ENCODE peak calls at places on chromosomes 5 and 9, in seven cellular contexts. N, I, O, U, J, D and G are unnamed samples.

GRCh38 chr5:89536020-89536419 is 653.0 kb upstream of the MEF2C start:
- DNase-seq in N (no peak), I (no peak), O (no peak), U (no peak), J (no peak), D (no peak), G (no peak)

GRCh38 chr5:14497276-14497675 is 84.3 kb upstream of the OTULINL start:
- DNase-seq in N (no peak), I (no peak), O (no peak), U (no peak), J (no peak), D (no peak), G (no peak)

GRCh38 chr9:20722221-20722620 is 38.2 kb downstream of the FOCAD start:
- DNase-seq in N (no peak), I (no peak), O (no peak), U (no peak), J (no peak), D (no peak), G (no peak)

GRCh38 chr9:121736147-121736721 is 84.8 kb downstream of the DAB2IP start:
- DNase-seq in N (peak), I (peak), O (no peak), U (no peak), J (peak), D (no peak), G (no peak)

GRCh38 chr9:68690088-68690487 is 15.0 kb upstream of the PIP5K1B start:
- DNase-seq in N (peak), I (no peak), O (no peak), U (no peak), J (peak), D (no peak), G (no peak)

GRCh38 chr9:126702501-126703329 is 89.0 kb downstream of the LMX1B start:
- DNase-seq in N (peak), I (peak), O (peak), U (no peak), J (peak), D (no peak), G (peak)

GRCh38 chr9:37407468-37407867 is 15.0 kb upstream of the GRHPR start:
- DNase-seq in N (no peak), I (no peak), O (no peak), U (no peak), J (no peak), D (no peak), G (no peak)

GRCh38 chr5:82019342-82020138 is 47.7 kb downstream of the ATG10 start:
- DNase-seq in N (no peak), I (no peak), O (no peak), U (no peak), J (no peak), D (no peak), G (no peak)

GRCh38 chr5:58901271-58901670 is 318.4 kb downstream of the RAB3C start:
- DNase-seq in N (no peak), I (no peak), O (no peak), U (no peak), J (no peak), D (no peak), G (no peak)

GRCh38 chr5:9069650-9070049 is 476.2 kb downstream of the SEMA5A start:
- DNase-seq in N (no peak), I (no peak), O (no peak), U (no peak), J (no peak), D (no peak), G (no peak)

GRCh38 chr9:136079211-136079915 is 15.7 kb downstream of the NACC2 start:
- DNase-seq in N (no peak), I (peak), O (no peak), U (no peak), J (no peak), D (no peak), G (no peak)

GRCh38 chr5:138559937-138560336 is 15.3 kb downstream of the HSPA9 start:
- DNase-seq in N (no peak), I (no peak), O (no peak), U (no peak), J (no peak), D (no peak), G (no peak)

GRCh38 chr9:16178294-16178693 is 625.5 kb downstream of the CCDC171 start:
- DNase-seq in N (no peak), I (no peak), O (no peak), U (no peak), J (no peak), D (no peak), G (no peak)

GRCh38 chr9:93028448-93029006 is 30.0 kb upstream of the SUSD3 start:
- DNase-seq in N (no peak), I (no peak), O (peak), U (no peak), J (no peak), D (no peak), G (peak)

GRCh38 chr5:107104774-107105050 is 566.0 kb downstream of the EFNA5 start:
- DNase-seq in N (no peak), I (peak), O (no peak), U (no peak), J (no peak), D (no peak), G (no peak)

GRCh38 chr5:76819851-76820280 is 1.0 kb downstream of the F2RL1 start:
- DNase-seq in N (no peak), I (peak), O (no peak), U (no peak), J (peak), D (no peak), G (no peak)

GRCh38 chr5:128572546-128573339 is 34.7 kb upstream of the FBN2 start:
- DNase-seq in N (no peak), I (no peak), O (no peak), U (peak), J (no peak), D (no peak), G (no peak)

GRCh38 chr9:21837501-21837900 is 35.1 kb downstream of the MTAP start:
- DNase-seq in N (no peak), I (no peak), O (no peak), U (no peak), J (no peak), D (no peak), G (no peak)

GRCh38 chr5:10695759-10696543 is 65.1 kb downstream of the DAP start:
- DNase-seq in N (no peak), I (no peak), O (no peak), U (no peak), J (no peak), D (no peak), G (no peak)

GRCh38 chr9:15142903-15143534 is 164.0 kb downstream of the TTC39B start:
- DNase-seq in N (no peak), I (peak), O (no peak), U (peak), J (no peak), D (no peak), G (peak)

GRCh38 chr5:131481569-131481968 is 153.5 kb downstream of the RAPGEF6 start:
- DNase-seq in N (no peak), I (no peak), O (no peak), U (no peak), J (no peak), D (no peak), G (no peak)

GRCh38 chr5:62779010-62779422 is 200.4 kb downstream of the LRRC70 start:
- DNase-seq in N (peak), I (peak), O (no peak), U (peak), J (no peak), D (no peak), G (no peak)

GRCh38 chr5:172894767-172895166 is 60.7 kb downstream of the ERGIC1 start:
- DNase-seq in N (no peak), I (no peak), O (no peak), U (no peak), J (no peak), D (no peak), G (no peak)

GRCh38 chr9:93697352-93698139 is 121.2 kb downstream of the PHF2 start:
- DNase-seq in N (no peak), I (no peak), O (no peak), U (no peak), J (peak), D (no peak), G (no peak)